ENCODE peak calls at places on chromosomes 1 and 21, in ten cellular contexts. K is Panc1; S is fibroblast of lung; X is GM12878; W is H1; M is A549; L is neural progenitor cell; P is CD4-positive, CD25-positive, alpha-beta regulatory T cell; H is lower lobe of right lung; J is adrenal gland. E is an unnamed sample.

GRCh38 chr1:110237406-110238152 is 27.5 kb downstream of the KCNC4 start:
- DNase-seq in H (no peak), L (no peak), J (no peak), P (no peak), K (no peak), S (no peak), X (no peak), M (no peak), W (no peak), E (no peak)

GRCh38 chr21:17858764-17859163 is 39.6 kb upstream of the C21orf91 start:
- DNase-seq in S (no peak), M (no peak), W (no peak), L (peak), X (no peak), H (no peak), K (no peak), J (no peak), P (no peak), E (no peak)

GRCh38 chr1:214277704-214278635 is 3.0 kb upstream of the SMYD2 start:
- DNase-seq in M (no peak), X (no peak), S (no peak), W (no peak), P (no peak), J (no peak), L (no peak), K (no peak), H (no peak), E (no peak)

GRCh38 chr1:79877086-79877485 is 870.6 kb upstream of the ADGRL4 start:
- DNase-seq in W (no peak), J (no peak), K (no peak), M (no peak), P (no peak), H (no peak), S (no peak), X (no peak), L (no peak), E (no peak)

GRCh38 chr21:27213328-27213727 is 246.4 kb upstream of the ADAMTS5 start:
- DNase-seq in M (no peak), L (peak), K (no peak), X (no peak), W (no peak), H (no peak), S (peak), P (no peak), J (no peak), E (peak)

GRCh38 chr1:22118291-22118992 is 24.5 kb downstream of the WNT4 start:
- DNase-seq in W (no peak), X (no peak), P (no peak), S (no peak), L (no peak), J (no peak), M (no peak), H (no peak), K (no peak), E (no peak)

GRCh38 chr1:235739124-235739523 is 89.5 kb upstream of the GNG4 start:
- DNase-seq in H (no peak), P (no peak), W (no peak), K (peak), J (no peak), S (peak), M (peak), L (no peak), X (no peak), E (no peak)

GRCh38 chr1:58063095-58063494 is 483.4 kb downstream of the OMA1 start:
- DNase-seq in S (no peak), W (no peak), P (no peak), M (no peak), L (no peak), X (no peak), J (no peak), H (no peak), K (no peak), E (peak)

GRCh38 chr1:14111121-14111520 is 411.1 kb downstream of the PRDM2 start:
- DNase-seq in M (no peak), X (no peak), L (no peak), H (no peak), K (no peak), W (no peak), J (no peak), S (no peak), P (no peak), E (no peak)

GRCh38 chr1:99465176-99465900 is 180.6 kb upstream of the PALMD start:
- DNase-seq in L (no peak), K (no peak), W (no peak), H (no peak), X (no peak), J (no peak), P (no peak), S (peak), M (no peak), E (peak)

GRCh38 chr1:53410691-53411090 is 48.5 kb upstream of the DMRTB1 start:
- DNase-seq in J (no peak), L (no peak), W (no peak), X (no peak), K (no peak), M (no peak), H (no peak), P (no peak), S (no peak), E (no peak)

GRCh38 chr21:32940079-32941014 is 85.4 kb upstream of the OLIG2 start:
- DNase-seq in S (peak), K (peak), J (peak), M (peak), P (peak), H (no peak), W (no peak), X (no peak), L (peak), E (peak)

GRCh38 chr1:99537886-99538617 is 107.9 kb upstream of the PALMD start:
- DNase-seq in P (no peak), S (no peak), L (no peak), K (no peak), H (no peak), M (no peak), J (no peak), W (no peak), X (no peak), E (no peak)

GRCh38 chr21:31156169-31156568 is 117.9 kb upstream of the KRTAP19-8 start:
- DNase-seq in L (no peak), P (no peak), W (no peak), J (no peak), K (no peak), H (no peak), S (no peak), X (no peak), M (no peak), E (no peak)

GRCh38 chr1:160708821-160709220 is 2.8 kb downstream of the CD48 start:
- DNase-seq in K (no peak), S (no peak), H (no peak), M (no peak), P (no peak), X (no peak), W (no peak), J (no peak), L (no peak), E (no peak)

GRCh38 chr21:42193131-42193671 is 25.7 kb upstream of the ABCG1 start:
- DNase-seq in X (no peak), K (no peak), L (no peak), M (no peak), H (no peak), J (no peak), P (no peak), W (no peak), S (no peak), E (no peak)

GRCh38 chr1:209405183-209405823 is 178.2 kb upstream of the CAMK1G start:
- DNase-seq in X (no peak), H (no peak), M (no peak), P (no peak), S (peak), K (no peak), L (no peak), J (no peak), W (no peak), E (peak)

GRCh38 chr1:27299385-27300252 is 22.3 kb upstream of the TMEM222 start:
- DNase-seq in H (peak), J (peak), X (no peak), S (peak), L (peak), M (peak), W (no peak), P (no peak), K (no peak), E (peak)

GRCh38 chr1:200346744-200347143 is 63.1 kb downstream of the ZNF281 start:
- DNase-seq in H (no peak), P (no peak), K (no peak), S (peak), M (no peak), L (no peak), W (no peak), X (no peak), J (no peak), E (no peak)

GRCh38 chr1:184260382-184260781 is 126.4 kb upstream of the C1orf21 start:
- DNase-seq in W (no peak), S (peak), X (no peak), H (no peak), J (no peak), L (no peak), K (no peak), P (no peak), M (no peak), E (no peak)

GRCh38 chr21:27954806-27955205 is 987.9 kb upstream of the ADAMTS5 start:
- DNase-seq in H (no peak), S (peak), W (no peak), J (no peak), P (no peak), K (no peak), X (no peak), M (no peak), L (no peak), E (peak)

GRCh38 chr1:203858055-203858454 is 3.3 kb upstream of the SNRPE start:
- DNase-seq in K (no peak), X (no peak), P (no peak), H (no peak), J (no peak), W (no peak), S (peak), M (peak), L (no peak), E (no peak)

GRCh38 chr1:244050835-244051444 is at the start of gene ZBTB18:
- DNase-seq in J (no peak), M (no peak), W (no peak), H (no peak), L (peak), S (peak), X (no peak), P (no peak), K (no peak), E (peak)

GRCh38 chr1:20428841-20429240 is 57.2 kb downstream of the CAMK2N1 start:
- DNase-seq in S (no peak), W (no peak), J (no peak), P (no peak), L (no peak), H (no peak), M (no peak), X (no peak), K (no peak), E (no peak)

GRCh38 chr1:117675907-117676430 is 70.1 kb downstream of the TENT5C start:
- DNase-seq in H (no peak), K (no peak), X (no peak), W (no peak), J (no peak), P (no peak), M (no peak), L (no peak), S (no peak), E (no peak)

GRCh38 chr21:25895565-25896205 is 160.9 kb downstream of the GABPA start:
- DNase-seq in X (no peak), L (peak), P (no peak), W (no peak), S (peak), H (no peak), K (no peak), J (no peak), M (no peak), E (no peak)

GRCh38 chr21:32382108-32382601 is 10.7 kb downstream of the URB1 start:
- DNase-seq in H (no peak), S (no peak), J (no peak), M (peak), X (no peak), P (no peak), K (no peak), W (no peak), L (no peak), E (no peak)

GRCh38 chr1:56555448-56555847 is 23.9 kb downstream of the PLPP3 start:
- DNase-seq in M (no peak), W (no peak), S (no peak), X (no peak), L (no peak), J (no peak), P (no peak), K (no peak), H (no peak), E (no peak)

GRCh38 chr1:183472488-183473285 is at the start of gene SMG7:
- DNase-seq in S (no peak), W (no peak), K (no peak), M (no peak), J (no peak), H (peak), P (peak), X (no peak), L (peak), E (peak)

GRCh38 chr1:88876573-88877335 is 14.6 kb downstream of the GTF2B start:
- DNase-seq in K (no peak), S (peak), J (no peak), M (no peak), L (no peak), W (no peak), H (no peak), P (no peak), X (no peak), E (no peak)

DNA sequence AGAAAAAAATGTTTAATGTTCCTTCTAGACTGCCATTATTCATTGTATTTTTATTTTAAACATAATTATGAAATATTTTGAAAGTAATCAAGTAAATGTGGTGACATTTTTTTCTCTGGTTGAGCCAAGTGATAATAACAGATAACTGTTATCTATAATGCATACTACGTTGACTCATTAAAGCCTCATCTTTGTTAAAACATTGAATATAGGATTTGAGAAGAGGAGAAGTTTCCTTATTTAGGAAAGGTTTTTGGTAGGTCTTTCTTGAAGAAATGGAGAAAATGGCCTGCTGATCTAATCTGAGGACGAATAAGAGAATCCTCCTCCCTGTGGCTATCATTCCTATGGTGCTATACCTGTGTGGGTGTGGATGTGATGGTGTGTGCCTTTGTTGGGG is 89.0 kb downstream of the NFIA start:
- DNase-seq in L (no peak), X (no peak), S (no peak), M (no peak), P (no peak), K (no peak), H (no peak), J (no peak), W (no peak), E (no peak)
- H3K27ac ChIP-seq in L (no peak), X (no peak), S (no peak), M (no peak), P (no peak), K (no peak), H (no peak), J (peak), W (no peak), E (no peak)

GRCh38 chr1:40092811-40093617 is 4.0 kb downstream of the PPT1 start:
- DNase-seq in P (no peak), J (no peak), S (no peak), L (no peak), W (no peak), K (no peak), M (no peak), H (no peak), X (no peak), E (no peak)
- H3K27ac ChIP-seq in P (no peak), J (no peak), S (no peak), L (no peak), W (no peak), K (no peak), M (no peak), H (no peak), X (no peak), E (no peak)

DNA sequence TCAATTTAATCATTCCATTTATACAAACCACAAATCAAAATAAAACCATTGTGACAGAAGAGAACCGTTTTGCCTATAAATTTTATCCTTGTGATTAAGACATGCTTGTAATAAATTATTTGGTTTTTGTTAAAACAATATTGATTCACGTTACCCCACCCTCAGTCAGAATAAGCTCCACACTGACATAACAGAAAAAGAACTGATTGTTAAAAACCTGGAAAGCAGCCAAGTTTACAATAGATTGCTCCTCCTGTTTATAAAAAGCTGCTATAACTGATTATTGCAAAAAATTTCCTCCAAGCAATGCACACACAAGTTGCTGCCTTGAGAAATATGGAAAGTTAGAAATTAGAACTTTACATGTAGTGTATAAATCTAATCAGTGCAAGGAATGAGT is 263.5 kb downstream of the SETD4 start:
- DNase-seq in J (no peak), H (no peak), M (no peak), K (no peak), S (peak), W (no peak), P (no peak), X (no peak), L (no peak), E (peak)
- H3K27ac ChIP-seq in J (no peak), H (no peak), M (no peak), K (no peak), S (no peak), W (no peak), P (no peak), X (no peak), L (no peak), E (no peak)

DNA sequence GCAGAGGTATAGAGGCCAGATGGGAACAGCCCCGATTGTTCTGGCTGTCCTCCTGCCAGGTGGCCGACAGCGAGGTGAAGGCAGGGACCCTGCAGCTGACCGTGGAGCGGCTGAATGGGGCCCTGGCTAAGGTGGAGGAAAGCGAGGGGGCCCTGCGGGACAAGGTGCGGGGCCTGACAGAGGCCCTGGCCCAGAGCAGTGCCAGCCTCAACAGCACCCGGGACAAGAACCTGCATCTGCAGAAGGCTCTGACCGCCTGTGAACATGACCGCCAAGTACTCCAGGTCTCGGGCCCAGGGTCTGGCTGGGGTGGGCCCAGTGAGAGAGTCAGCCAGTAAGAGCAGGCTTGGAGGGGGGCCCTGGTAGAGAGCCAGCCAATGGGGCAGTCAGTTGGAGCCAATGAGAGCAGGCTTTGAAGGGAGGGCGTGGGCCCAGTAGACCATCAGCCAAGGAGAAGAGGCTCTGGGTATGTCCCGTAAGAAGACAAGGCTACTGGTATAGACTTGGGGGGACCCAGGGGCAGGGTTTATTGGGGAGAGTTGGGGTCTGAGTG is 11.3 kb downstream of the MFAP2 start:
- DNase-seq in S (no peak), M (no peak), H (no peak), X (no peak), L (no peak), P (no peak), K (no peak), W (no peak), J (no peak), E (no peak)
- H3K27ac ChIP-seq in S (no peak), M (no peak), H (no peak), X (no peak), L (no peak), P (no peak), K (no peak), W (no peak), J (no peak), E (no peak)

E was measured in SJCRH30.